ENCODE peak calls at places on chromosomes 7 and 10, in four cellular contexts. One of them, this sample, is unnamed.

GRCh38 chr10:131928248-131929095 is 27.7 kb downstream of the PPP2R2D start:
- DNase-seq in natural killer cell: peak
- DNase-seq in epithelial cell of esophagus: peak
- DNase-seq in activated naive CD4-positive, alpha-beta T cell treated with anti-CD3 and anti-CD28 coated beads for 36 hours: peak
- DNase-seq in this sample: no peak

GRCh38 chr10:81865581-81865980 is 9.4 kb upstream of the NRG3 start:
- DNase-seq in natural killer cell: no peak
- DNase-seq in epithelial cell of esophagus: no peak
- DNase-seq in activated naive CD4-positive, alpha-beta T cell treated with anti-CD3 and anti-CD28 coated beads for 36 hours: no peak
- DNase-seq in this sample: no peak

GRCh38 chr7:11328309-11328708 is 354.6 kb downstream of the PHF14 start:
- DNase-seq in natural killer cell: no peak
- DNase-seq in epithelial cell of esophagus: peak
- DNase-seq in activated naive CD4-positive, alpha-beta T cell treated with anti-CD3 and anti-CD28 coated beads for 36 hours: no peak
- DNase-seq in this sample: no peak

GRCh38 chr10:43265799-43266721 is 805 bp downstream of the RASGEF1A start:
- DNase-seq in natural killer cell: peak
- DNase-seq in epithelial cell of esophagus: peak
- DNase-seq in activated naive CD4-positive, alpha-beta T cell treated with anti-CD3 and anti-CD28 coated beads for 36 hours: peak
- DNase-seq in this sample: no peak

GRCh38 chr7:8290645-8291308 is 28.8 kb upstream of the ICA1 start:
- DNase-seq in natural killer cell: no peak
- DNase-seq in epithelial cell of esophagus: peak
- DNase-seq in activated naive CD4-positive, alpha-beta T cell treated with anti-CD3 and anti-CD28 coated beads for 36 hours: no peak
- DNase-seq in this sample: no peak

GRCh38 chr7:13834328-13834761 is 155.1 kb downstream of the ETV1 start:
- DNase-seq in natural killer cell: no peak
- DNase-seq in epithelial cell of esophagus: peak
- DNase-seq in activated naive CD4-positive, alpha-beta T cell treated with anti-CD3 and anti-CD28 coated beads for 36 hours: no peak
- DNase-seq in this sample: no peak

GRCh38 chr7:151384776-151385625 is 24.8 kb downstream of the WDR86 start:
- DNase-seq in natural killer cell: no peak
- DNase-seq in epithelial cell of esophagus: no peak
- DNase-seq in activated naive CD4-positive, alpha-beta T cell treated with anti-CD3 and anti-CD28 coated beads for 36 hours: no peak
- DNase-seq in this sample: no peak

GRCh38 chr7:43764039-43764789 is 5.7 kb downstream of the BLVRA start:
- DNase-seq in natural killer cell: no peak
- DNase-seq in epithelial cell of esophagus: peak
- DNase-seq in activated naive CD4-positive, alpha-beta T cell treated with anti-CD3 and anti-CD28 coated beads for 36 hours: peak
- DNase-seq in this sample: no peak

GRCh38 chr10:75292794-75293455 is 57.2 kb upstream of the COMTD1 start:
- DNase-seq in natural killer cell: no peak
- DNase-seq in epithelial cell of esophagus: no peak
- DNase-seq in activated naive CD4-positive, alpha-beta T cell treated with anti-CD3 and anti-CD28 coated beads for 36 hours: no peak
- DNase-seq in this sample: no peak

GRCh38 chr10:6228010-6228511 is 25.3 kb downstream of the PFKFB3 start:
- DNase-seq in natural killer cell: no peak
- DNase-seq in epithelial cell of esophagus: no peak
- DNase-seq in activated naive CD4-positive, alpha-beta T cell treated with anti-CD3 and anti-CD28 coated beads for 36 hours: no peak
- DNase-seq in this sample: no peak

GRCh38 chr10:90644165-90644564 is 213.7 kb downstream of the HTR7 start:
- DNase-seq in natural killer cell: no peak
- DNase-seq in epithelial cell of esophagus: peak
- DNase-seq in activated naive CD4-positive, alpha-beta T cell treated with anti-CD3 and anti-CD28 coated beads for 36 hours: no peak
- DNase-seq in this sample: no peak

GRCh38 chr10:52347327-52347667 is 33.2 kb downstream of the DKK1 start:
- DNase-seq in natural killer cell: no peak
- DNase-seq in epithelial cell of esophagus: no peak
- DNase-seq in activated naive CD4-positive, alpha-beta T cell treated with anti-CD3 and anti-CD28 coated beads for 36 hours: no peak
- DNase-seq in this sample: no peak

GRCh38 chr10:88379575-88379974 is 203.5 kb downstream of the RNLS start:
- DNase-seq in natural killer cell: no peak
- DNase-seq in epithelial cell of esophagus: peak
- DNase-seq in activated naive CD4-positive, alpha-beta T cell treated with anti-CD3 and anti-CD28 coated beads for 36 hours: no peak
- DNase-seq in this sample: peak

GRCh38 chr7:131028293-131028692 is 294.3 kb upstream of the KLF14 start:
- DNase-seq in natural killer cell: no peak
- DNase-seq in epithelial cell of esophagus: no peak
- DNase-seq in activated naive CD4-positive, alpha-beta T cell treated with anti-CD3 and anti-CD28 coated beads for 36 hours: no peak
- DNase-seq in this sample: no peak

GRCh38 chr7:142542938-142543337 is 206.3 kb upstream of the PRSS1 start:
- DNase-seq in natural killer cell: no peak
- DNase-seq in epithelial cell of esophagus: no peak
- DNase-seq in activated naive CD4-positive, alpha-beta T cell treated with anti-CD3 and anti-CD28 coated beads for 36 hours: no peak
- DNase-seq in this sample: no peak

GRCh38 chr7:48083114-48083830 is 5.8 kb upstream of the UPP1 start:
- DNase-seq in natural killer cell: no peak
- DNase-seq in epithelial cell of esophagus: no peak
- DNase-seq in activated naive CD4-positive, alpha-beta T cell treated with anti-CD3 and anti-CD28 coated beads for 36 hours: peak
- DNase-seq in this sample: no peak

GRCh38 chr7:148941598-148942280 is 57.6 kb upstream of the EZH2 start:
- DNase-seq in natural killer cell: peak
- DNase-seq in epithelial cell of esophagus: peak
- DNase-seq in activated naive CD4-positive, alpha-beta T cell treated with anti-CD3 and anti-CD28 coated beads for 36 hours: peak
- DNase-seq in this sample: peak

GRCh38 chr7:477626-478220 is 41.9 kb downstream of the PDGFA start:
- DNase-seq in natural killer cell: no peak
- DNase-seq in epithelial cell of esophagus: peak
- DNase-seq in activated naive CD4-positive, alpha-beta T cell treated with anti-CD3 and anti-CD28 coated beads for 36 hours: no peak
- DNase-seq in this sample: no peak

GRCh38 chr10:72277340-72277995 is 3.7 kb downstream of the DDIT4 start:
- DNase-seq in natural killer cell: no peak
- DNase-seq in epithelial cell of esophagus: no peak
- DNase-seq in activated naive CD4-positive, alpha-beta T cell treated with anti-CD3 and anti-CD28 coated beads for 36 hours: no peak
- DNase-seq in this sample: no peak

This sample was measured in DND-41.